ENCODE peak calls at places on chromosome 17, in ten cellular contexts. O is activated T-helper 1 cell treated with anti-CD3 and anti-CD28 coated beads, Interleukin-12 subunit alpha, Interleukin-12 subunit beta, Interleukin-2, Interleukin-4 antibody, amounts not matched to agents 30 ng/mL and 10 ng/mL and 1 ng/mL, durations not matched to agents 14 hours and 24 hours and 36 hours; U is uterus; K is stomach; J is stimulated activated CD4-positive, alpha-beta T cell treated with anti-CD3 and anti-CD28 coated beads, Interleukin-1b, Interleukin-23, amount 100 ng/mL, for 1 hour; X is CD4-positive, CD25-positive, alpha-beta regulatory T cell; I is DMS53; Y is natural killer cell treated with Interleukin-12 subunit alpha and Interleukin-12 subunit beta and Interleukin-15 and Interleukin-18, amount 100 ng/mL, for 72 hours; L is mammary epithelial cell; M is midbrain. F is an unnamed sample.

GRCh38 chr17:64005734-64006167 is 7.6 kb downstream of the PRR29 start:
- DNase-seq in J (no peak), K (peak; percentile 64), O (no peak), Y (no peak), X (no peak), M (no peak), I (peak; percentile 45), U (no peak), L (no peak), F (no peak)

GRCh38 chr17:4314618-4315017 is 50.8 kb upstream of the ANKFY1 start:
- DNase-seq in Y (no peak), U (no peak), L (no peak), I (no peak), X (no peak), M (no peak), J (no peak), O (no peak), K (no peak), F (no peak)

GRCh38 chr17:64974750-64975317 is 55.6 kb upstream of the LRRC37A3 start:
- DNase-seq in M (no peak), O (no peak), K (no peak), Y (no peak), I (peak; percentile 54), X (no peak), L (peak; percentile 44), U (no peak), J (no peak), F (no peak)

GRCh38 chr17:38967290-38967738 is at the start of gene FBXO47:
- DNase-seq in Y (peak; percentile 90), X (peak; percentile 86), O (peak; percentile 72), L (peak; percentile 82), I (peak; percentile 97), K (peak; percentile 89), U (peak; percentile 93), M (peak; percentile 85), J (peak; percentile 47), F (peak; percentile 40)

GRCh38 chr17:33390479-33391027 is 97.5 kb upstream of the ASIC2 start:
- DNase-seq in M (no peak), Y (no peak), I (no peak), L (no peak), O (no peak), J (no peak), U (no peak), X (no peak), K (no peak), F (no peak)

GRCh38 chr17:66190738-66191606 is 961 bp downstream of the CEP112 start:
- DNase-seq in X (no peak), Y (no peak), K (no peak), J (no peak), L (peak; percentile 59), U (no peak), M (no peak), O (no peak), I (peak; percentile 44), F (no peak)

GRCh38 chr17:76492989-76493501 is 8.2 kb downstream of the RHBDF2 start:
- DNase-seq in U (no peak), Y (peak; percentile 96), I (no peak), J (no peak), K (peak; percentile 68), X (peak; percentile 63), L (peak; percentile 81), M (peak; percentile 47), O (peak; percentile 61), F (no peak)

GRCh38 chr17:40844671-40845107 is 22.3 kb upstream of the KRT10 start:
- DNase-seq in J (no peak), L (no peak), O (no peak), K (no peak), I (no peak), Y (no peak), X (no peak), U (no peak), M (no peak), F (no peak)

GRCh38 chr17:7589204-7589868 is 558 bp downstream of the SOX15 start:
- DNase-seq in O (peak; percentile 52), U (peak; percentile 88), I (peak; percentile 98), Y (peak; percentile 74), X (peak; percentile 77), M (peak; percentile 87), J (no peak), L (peak; percentile 83), K (peak; percentile 86), F (peak; percentile 40)

GRCh38 chr17:35376245-35376644 is 2.8 kb upstream of the SLFN11 start:
- DNase-seq in O (no peak), Y (no peak), J (no peak), K (no peak), U (no peak), M (no peak), L (no peak), I (no peak), X (peak; percentile 12), F (no peak)

F was measured in GOT3.